ENCODE peak calls at places on chromosomes 5 and 9, in four cellular contexts. One of them, this sample, is unnamed.

GRCh38 chr5:39760385-39761198 is 335.8 kb upstream of the DAB2 start:
- DNase-seq in foreskin keratinocyte: peak
- DNase-seq in upper lobe of right lung: no peak
- DNase-seq in psoas muscle: peak
- DNase-seq in this sample: no peak

GRCh38 chr9:93422987-93423386 is 28.5 kb upstream of the FAM120A start:
- DNase-seq in foreskin keratinocyte: no peak
- DNase-seq in upper lobe of right lung: no peak
- DNase-seq in psoas muscle: no peak
- DNase-seq in this sample: no peak

GRCh38 chr9:15142903-15143534 is 164.0 kb downstream of the TTC39B start:
- DNase-seq in foreskin keratinocyte: no peak
- DNase-seq in upper lobe of right lung: no peak
- DNase-seq in psoas muscle: no peak
- DNase-seq in this sample: no peak

GRCh38 chr5:96934291-96934694 is 1.6 kb upstream of the LNPEP start:
- DNase-seq in foreskin keratinocyte: no peak
- DNase-seq in upper lobe of right lung: no peak
- DNase-seq in psoas muscle: no peak
- DNase-seq in this sample: peak

GRCh38 chr5:124285071-124285470 is 461.4 kb downstream of the ZNF608 start:
- DNase-seq in foreskin keratinocyte: no peak
- DNase-seq in upper lobe of right lung: no peak
- DNase-seq in psoas muscle: no peak
- DNase-seq in this sample: no peak

GRCh38 chr9:87742813-87743428 is 17.0 kb downstream of the CTSL start:
- DNase-seq in foreskin keratinocyte: no peak
- DNase-seq in upper lobe of right lung: no peak
- DNase-seq in psoas muscle: no peak
- DNase-seq in this sample: no peak

GRCh38 chr9:87567566-87567965 is 69.9 kb downstream of the DAPK1 start:
- DNase-seq in foreskin keratinocyte: no peak
- DNase-seq in upper lobe of right lung: no peak
- DNase-seq in psoas muscle: no peak
- DNase-seq in this sample: no peak

GRCh38 chr5:55036477-55036876 is 12.4 kb downstream of the GZMK start:
- DNase-seq in foreskin keratinocyte: no peak
- DNase-seq in upper lobe of right lung: no peak
- DNase-seq in psoas muscle: no peak
- DNase-seq in this sample: no peak

GRCh38 chr5:98631311-98632054 is 142.0 kb upstream of the RGMB start:
- DNase-seq in foreskin keratinocyte: peak
- DNase-seq in upper lobe of right lung: no peak
- DNase-seq in psoas muscle: no peak
- DNase-seq in this sample: no peak

GRCh38 chr5:91059409-91059808 is 323.7 kb downstream of the ARRDC3 start:
- DNase-seq in foreskin keratinocyte: no peak
- DNase-seq in upper lobe of right lung: no peak
- DNase-seq in psoas muscle: no peak
- DNase-seq in this sample: no peak

GRCh38 chr9:1210954-1211353 is 160.8 kb downstream of the DMRT2 start:
- DNase-seq in foreskin keratinocyte: peak
- DNase-seq in upper lobe of right lung: no peak
- DNase-seq in psoas muscle: no peak
- DNase-seq in this sample: no peak

GRCh38 chr5:4880304-4880741 is 259.8 kb upstream of the ADAMTS16 start:
- DNase-seq in foreskin keratinocyte: no peak
- DNase-seq in upper lobe of right lung: no peak
- DNase-seq in psoas muscle: no peak
- DNase-seq in this sample: no peak

GRCh38 chr9:32969270-32969669 is 32.2 kb downstream of the APTX start:
- DNase-seq in foreskin keratinocyte: no peak
- DNase-seq in upper lobe of right lung: no peak
- DNase-seq in psoas muscle: no peak
- DNase-seq in this sample: no peak

GRCh38 chr5:114249838-114250237 is 112.0 kb upstream of the KCNN2 start:
- DNase-seq in foreskin keratinocyte: no peak
- DNase-seq in upper lobe of right lung: no peak
- DNase-seq in psoas muscle: no peak
- DNase-seq in this sample: no peak

GRCh38 chr9:92055624-92056023 is 59.6 kb downstream of the SPTLC1 start:
- DNase-seq in foreskin keratinocyte: no peak
- DNase-seq in upper lobe of right lung: no peak
- DNase-seq in psoas muscle: no peak
- DNase-seq in this sample: no peak

GRCh38 chr9:131739192-131739961 is 499 bp downstream of the RAPGEF1 start:
- DNase-seq in foreskin keratinocyte: no peak
- DNase-seq in upper lobe of right lung: peak
- DNase-seq in psoas muscle: peak
- DNase-seq in this sample: peak

GRCh38 chr5:79258801-79259200 is 22.9 kb downstream of the JMY start:
- DNase-seq in foreskin keratinocyte: no peak
- DNase-seq in upper lobe of right lung: no peak
- DNase-seq in psoas muscle: no peak
- DNase-seq in this sample: no peak

GRCh38 chr9:119360237-119360636 is 9.0 kb downstream of the BRINP1 start:
- DNase-seq in foreskin keratinocyte: no peak
- DNase-seq in upper lobe of right lung: no peak
- DNase-seq in psoas muscle: no peak
- DNase-seq in this sample: no peak

GRCh38 chr5:115770466-115770865 is 46.0 kb downstream of the CDO1 start:
- DNase-seq in foreskin keratinocyte: no peak
- DNase-seq in upper lobe of right lung: no peak
- DNase-seq in psoas muscle: no peak
- DNase-seq in this sample: peak
- TF ChIP-seq CTCF in foreskin keratinocyte: peak
- TF ChIP-seq CTCF in upper lobe of right lung: peak
- TF ChIP-seq CTCF in psoas muscle: no peak
- TF ChIP-seq CTCF in this sample: no peak

GRCh38 chr5:163505475-163506457 is at the start of gene MAT2B:
- DNase-seq in foreskin keratinocyte: peak
- DNase-seq in upper lobe of right lung: peak
- DNase-seq in psoas muscle: peak
- DNase-seq in this sample: peak
- H3K27ac ChIP-seq in foreskin keratinocyte: peak
- H3K27ac ChIP-seq in upper lobe of right lung: peak
- H3K27ac ChIP-seq in psoas muscle: peak
- H3K27ac ChIP-seq in this sample: peak

GRCh38 chr5:126509339-126509738 is 85.7 kb downstream of the ALDH7A1 start:
- DNase-seq in foreskin keratinocyte: no peak
- DNase-seq in upper lobe of right lung: no peak
- DNase-seq in psoas muscle: no peak
- DNase-seq in this sample: peak
- TF ChIP-seq CTCF in foreskin keratinocyte: no peak
- TF ChIP-seq CTCF in upper lobe of right lung: no peak
- TF ChIP-seq CTCF in psoas muscle: no peak
- TF ChIP-seq CTCF in this sample: no peak

GRCh38 chr5:150496098-150496497 is 11.8 kb upstream of the NDST1 start:
- DNase-seq in foreskin keratinocyte: no peak
- DNase-seq in upper lobe of right lung: no peak
- DNase-seq in psoas muscle: no peak
- DNase-seq in this sample: no peak
- H3K27ac ChIP-seq in foreskin keratinocyte: peak
- H3K27ac ChIP-seq in upper lobe of right lung: peak
- H3K27ac ChIP-seq in psoas muscle: peak
- H3K27ac ChIP-seq in this sample: no peak

DNA sequence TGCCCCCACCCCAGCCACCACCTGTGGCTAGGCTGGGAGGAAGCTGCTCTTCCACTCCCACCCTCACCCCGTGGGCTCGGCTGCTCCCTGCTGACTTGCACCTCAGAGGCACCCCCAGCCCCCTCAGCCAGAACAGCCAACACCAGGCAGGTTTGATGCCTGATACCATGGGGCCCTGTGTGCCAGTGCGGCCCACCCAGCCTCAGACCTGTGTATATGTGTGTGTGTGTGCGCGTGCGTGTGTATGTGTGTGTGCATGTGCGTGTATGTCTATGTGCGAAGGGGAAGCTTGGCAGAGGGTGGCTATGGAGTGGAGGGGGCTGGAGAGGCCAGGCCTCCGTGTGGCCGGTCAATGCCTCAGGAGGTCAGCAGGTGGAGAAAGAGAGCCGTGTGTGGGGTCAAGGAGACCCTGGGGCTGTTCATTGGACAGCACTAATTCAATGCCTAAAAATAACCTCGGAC is 16.6 kb upstream of the DAB2IP start:
- DNase-seq in foreskin keratinocyte: no peak
- DNase-seq in upper lobe of right lung: no peak
- DNase-seq in psoas muscle: no peak
- DNase-seq in this sample: peak
- TF ChIP-seq CTCF in foreskin keratinocyte: peak
- TF ChIP-seq CTCF in upper lobe of right lung: peak
- TF ChIP-seq CTCF in psoas muscle: peak
- TF ChIP-seq CTCF in this sample: peak

GRCh38 chr5:14353661-14354474 is 210.7 kb downstream of the TRIO start:
- DNase-seq in foreskin keratinocyte: no peak
- DNase-seq in upper lobe of right lung: no peak
- DNase-seq in psoas muscle: no peak
- DNase-seq in this sample: no peak
- H3K27ac ChIP-seq in foreskin keratinocyte: no peak
- H3K27ac ChIP-seq in upper lobe of right lung: no peak
- H3K27ac ChIP-seq in psoas muscle: no peak
- H3K27ac ChIP-seq in this sample: no peak

GRCh38 chr5:77623341-77623740 is 15.2 kb downstream of the OTP start:
- DNase-seq in foreskin keratinocyte: no peak
- DNase-seq in upper lobe of right lung: no peak
- DNase-seq in psoas muscle: no peak
- DNase-seq in this sample: no peak

GRCh38 chr5:77616920-77617319 is 21.6 kb downstream of the OTP start:
- DNase-seq in foreskin keratinocyte: no peak
- DNase-seq in upper lobe of right lung: no peak
- DNase-seq in psoas muscle: no peak
- DNase-seq in this sample: no peak

GRCh38 chr5:77621440-77621839 is 17.1 kb downstream of the OTP start:
- DNase-seq in foreskin keratinocyte: no peak
- DNase-seq in upper lobe of right lung: no peak
- DNase-seq in psoas muscle: no peak
- DNase-seq in this sample: no peak

GRCh38 chr5:77620404-77620803 is 18.1 kb downstream of the OTP start:
- DNase-seq in foreskin keratinocyte: no peak
- DNase-seq in upper lobe of right lung: no peak
- DNase-seq in psoas muscle: no peak
- DNase-seq in this sample: no peak
- TF ChIP-seq CTCF in foreskin keratinocyte: peak
- TF ChIP-seq CTCF in upper lobe of right lung: no peak
- TF ChIP-seq CTCF in psoas muscle: no peak
- TF ChIP-seq CTCF in this sample: no peak

This sample was measured in testis.